ENCODE peak calls at places on chromosomes 4 and X, in nine cellular contexts. R is esophagus muscularis mucosa, D is GM13976, L is activated B cell treated with CpG ODN at 0.5 μM for 24 hours, F is HFFc6, O is neural crest cell, G is right lobe of liver, A is type B pancreatic cell, N is progenitor cell of endocrine pancreas. C is an unnamed sample.

GRCh38 chrX:109886122-109886761 is 116.7 kb upstream of the TMEM164 start:
- DNase-seq in R (no peak), D (peak; percentile 46), L (no peak), F (peak; percentile 33), O (peak; percentile 62), G (no peak), A (no peak), N (peak; percentile 45), C (peak; percentile 38)

GRCh38 chr4:147311956-147312355 is 168.9 kb upstream of the EDNRA start:
- DNase-seq in R (no peak), D (no peak), L (no peak), F (no peak), O (no peak), G (no peak), A (no peak), N (no peak), C (no peak)

GRCh38 chr4:65670331-65671031 is at the start of gene EPHA5:
- DNase-seq in R (no peak), D (peak; percentile 19), L (no peak), F (no peak), O (peak; percentile 64), G (peak; percentile 28), A (peak; percentile 77), N (peak; percentile 42), C (peak; percentile 16)

GRCh38 chrX:137430984-137431475 is 134.9 kb upstream of the ZIC3 start:
- DNase-seq in R (no peak), D (no peak), L (no peak), F (no peak), O (no peak), G (no peak), A (no peak), N (no peak), C (no peak)

GRCh38 chrX:103805860-103806259 is 26.2 kb downstream of the RAB9B start:
- DNase-seq in R (no peak), D (no peak), L (no peak), F (no peak), O (no peak), G (no peak), A (no peak), N (no peak), C (no peak)

GRCh38 chrX:42770566-42770965 is 7.4 kb downstream of the PPP1R2C start:
- DNase-seq in R (no peak), D (no peak), L (no peak), F (no peak), O (no peak), G (no peak), A (no peak), N (no peak), C (no peak)

GRCh38 chrX:149937881-149938426 is 337 bp downstream of the EOLA2 start:
- DNase-seq in R (no peak), D (no peak), L (no peak), F (no peak), O (no peak), G (peak; percentile 37), A (no peak), N (peak; percentile 21), C (no peak)

GRCh38 chr4:1554876-1555265 is 129.2 kb downstream of the FAM53A start:
- DNase-seq in R (no peak), D (no peak), L (no peak), F (no peak), O (no peak), G (no peak), A (no peak), N (no peak), C (no peak)

GRCh38 chrX:152674135-152674534 is 24.5 kb upstream of the MAGEA3 start:
- DNase-seq in R (no peak), D (no peak), L (no peak), F (no peak), O (no peak), G (no peak), A (no peak), N (no peak), C (no peak)

GRCh38 chr4:93897559-93897958 is 69.0 kb downstream of the ATOH1 start:
- DNase-seq in R (no peak), D (peak; percentile 18), L (no peak), F (no peak), O (no peak), G (no peak), A (no peak), N (no peak), C (no peak)

GRCh38 chr4:3328814-3329663 is 36.2 kb downstream of the RGS12 start:
- DNase-seq in R (peak; percentile 75), D (no peak), L (no peak), F (no peak), O (no peak), G (no peak), A (peak; percentile 39), N (no peak), C (no peak)

GRCh38 chr4:64617813-64618212 is 208.6 kb upstream of the TECRL start:
- DNase-seq in R (no peak), D (no peak), L (no peak), F (no peak), O (no peak), G (no peak), A (no peak), N (no peak), C (no peak)

GRCh38 chr4:11424000-11424399 is 4.7 kb downstream of the HS3ST1 start:
- DNase-seq in R (no peak), D (peak; percentile 50), L (no peak), F (no peak), O (peak; percentile 36), G (no peak), A (no peak), N (no peak), C (peak; percentile 58)
- TF ChIP-seq CTCF in R (no peak), D (peak; percentile 51), L (no peak), F (peak; percentile 31), O (peak; percentile 72), G (no peak), A (peak; percentile 78), N (peak; percentile 70), C (peak; percentile 64)

GRCh38 chrX:64205735-64206491 is 405 bp upstream of the AMER1 start:
- DNase-seq in R (peak; percentile 97), D (peak; percentile 89), L (peak; percentile 75), F (peak; percentile 90), O (peak; percentile 83), G (peak; percentile 92), A (peak; percentile 87), N (peak; percentile 86), C (peak; percentile 88)
- TF ChIP-seq CTCF in R (peak; percentile 21), D (no peak), L (no peak), F (no peak), O (peak; percentile 30), G (peak; percentile 12), A (peak; percentile 55), N (peak; percentile 27), C (no peak)

GRCh38 chrX:51459125-51459524 is 37.3 kb downstream of the NUDT11 start:
- DNase-seq in R (no peak), D (no peak), L (no peak), F (peak; percentile 8), O (no peak), G (no peak), A (no peak), N (no peak), C (no peak)
- TF ChIP-seq CTCF in R (peak; percentile 29), D (peak; percentile 30), L (no peak), F (peak; percentile 71), O (peak; percentile 56), G (peak; percentile 18), A (peak; percentile 63), N (peak; percentile 39), C (peak; percentile 27)

DNA sequence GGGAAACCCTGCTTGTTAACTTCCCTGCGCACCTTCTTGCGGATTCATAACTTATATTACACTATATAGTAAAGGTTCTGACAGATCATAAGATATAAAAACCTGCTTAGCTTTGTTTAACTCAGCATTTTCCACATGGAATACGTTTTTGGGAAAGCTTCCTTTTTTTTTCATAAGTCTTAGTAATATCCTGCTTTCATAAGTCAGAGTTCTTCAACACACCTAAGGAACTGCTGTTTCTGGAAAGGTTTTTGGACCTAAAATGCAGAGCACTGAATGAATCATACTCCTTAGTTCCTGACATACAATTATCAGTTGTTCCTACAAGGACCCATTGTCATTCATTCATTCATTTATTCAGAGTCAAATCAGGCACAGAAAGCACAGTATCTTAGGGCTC is 32.3 kb upstream of the OCIAD2 start:
- DNase-seq in R (no peak), D (no peak), L (no peak), F (no peak), O (no peak), G (no peak), A (no peak), N (no peak), C (no peak)
- TF ChIP-seq CTCF in R (no peak), D (no peak), L (no peak), F (no peak), O (no peak), G (no peak), A (no peak), N (no peak), C (no peak)

GRCh38 chr4:142550955-142551354 is 295.1 kb downstream of the INPP4B start:
- DNase-seq in R (no peak), D (no peak), L (no peak), F (no peak), O (no peak), G (no peak), A (no peak), N (no peak), C (no peak)
- TF ChIP-seq CTCF in R (no peak), D (no peak), L (no peak), F (no peak), O (no peak), G (no peak), A (no peak), N (no peak), C (no peak)

GRCh38 chr4:182745268-182745667 is 171.9 kb downstream of the DCTD start:
- DNase-seq in R (no peak), D (no peak), L (no peak), F (no peak), O (no peak), G (no peak), A (no peak), N (no peak), C (no peak)
- TF ChIP-seq CTCF in R (no peak), D (no peak), L (no peak), F (no peak), O (no peak), G (no peak), A (no peak), N (no peak), C (no peak)

GRCh38 chr4:169663894-169664293 is 43.5 kb downstream of the CLCN3 start:
- DNase-seq in R (no peak), D (no peak), L (no peak), F (no peak), O (no peak), G (no peak), A (no peak), N (no peak), C (no peak)

GRCh38 chr4:169663402-169663801 is 43.0 kb downstream of the CLCN3 start:
- DNase-seq in R (no peak), D (no peak), L (no peak), F (no peak), O (no peak), G (no peak), A (no peak), N (no peak), C (no peak)

GRCh38 chr4:169665039-169665732 is 44.8 kb downstream of the CLCN3 start:
- DNase-seq in R (no peak), D (no peak), L (no peak), F (no peak), O (no peak), G (no peak), A (no peak), N (no peak), C (no peak)

GRCh38 chr4:169662226-169662625 is 41.8 kb downstream of the CLCN3 start:
- DNase-seq in R (no peak), D (no peak), L (no peak), F (no peak), O (no peak), G (no peak), A (no peak), N (no peak), C (no peak)

GRCh38 chr4:169664615-169665014 is 44.2 kb downstream of the CLCN3 start:
- DNase-seq in R (no peak), D (no peak), L (no peak), F (no peak), O (no peak), G (no peak), A (no peak), N (no peak), C (no peak)
- TF ChIP-seq CTCF in R (no peak), D (no peak), L (no peak), F (no peak), O (no peak), G (no peak), A (no peak), N (no peak), C (no peak)

C was measured in GM10248.